ENCODE peak calls at places on chromosomes 6 and 20, in six cellular contexts. One of them, this sample, is unnamed.
A peak's percentile ranks its signal among the peaks of the same experiment; 100 is the strongest.

GRCh38 chr20:35144694-35145093 is 2.4 kb downstream of the EDEM2 start:
- DNase-seq in breast epithelium: no peak
- DNase-seq in endodermal cell: no peak
- DNase-seq in HFF-Myc: no peak
- DNase-seq in fibroblast of lung: no peak
- DNase-seq in psoas muscle: no peak
- DNase-seq in this sample: no peak

GRCh38 chr20:63228786-63229185 is 6.9 kb upstream of the BIRC7 start:
- DNase-seq in psoas muscle: no peak
- DNase-seq in breast epithelium: no peak
- DNase-seq in fibroblast of lung: no peak
- DNase-seq in HFF-Myc: no peak
- DNase-seq in endodermal cell: no peak
- DNase-seq in this sample: no peak

GRCh38 chr6:45877970-45878590 is 137.6 kb downstream of the CLIC5 start:
- DNase-seq in HFF-Myc: no peak
- DNase-seq in breast epithelium: no peak
- DNase-seq in psoas muscle: no peak
- DNase-seq in endodermal cell: no peak
- DNase-seq in fibroblast of lung: no peak
- DNase-seq in this sample: no peak

GRCh38 chr6:33815854-33816253 is 12.1 kb upstream of the MLN start:
- DNase-seq in endodermal cell: peak; percentile 85
- DNase-seq in breast epithelium: no peak
- DNase-seq in psoas muscle: no peak
- DNase-seq in HFF-Myc: no peak
- DNase-seq in fibroblast of lung: no peak
- DNase-seq in this sample: peak; percentile 28

GRCh38 chr6:7910298-7910653 is 312 bp downstream of the TXNDC5 start:
- DNase-seq in HFF-Myc: no peak
- DNase-seq in breast epithelium: no peak
- DNase-seq in fibroblast of lung: no peak
- DNase-seq in psoas muscle: no peak
- DNase-seq in endodermal cell: no peak
- DNase-seq in this sample: no peak

GRCh38 chr6:159968295-159969203 is at the start of gene IGF2R:
- DNase-seq in psoas muscle: peak; percentile 96
- DNase-seq in fibroblast of lung: peak; percentile 88
- DNase-seq in breast epithelium: peak; percentile 96
- DNase-seq in HFF-Myc: no peak
- DNase-seq in endodermal cell: peak; percentile 96
- DNase-seq in this sample: peak; percentile 92

GRCh38 chr6:36986704-36987047 is 680 bp upstream of the MTCH1 start:
- DNase-seq in fibroblast of lung: no peak
- DNase-seq in endodermal cell: no peak
- DNase-seq in breast epithelium: no peak
- DNase-seq in psoas muscle: no peak
- DNase-seq in HFF-Myc: no peak
- DNase-seq in this sample: no peak

GRCh38 chr6:43990627-43991619 is 136.3 kb downstream of the MRPL14 start:
- DNase-seq in HFF-Myc: no peak
- DNase-seq in fibroblast of lung: peak; percentile 97
- DNase-seq in psoas muscle: no peak
- DNase-seq in breast epithelium: no peak
- DNase-seq in endodermal cell: no peak
- DNase-seq in this sample: peak; percentile 92

GRCh38 chr6:166764473-166765233 is 137.6 kb upstream of the RPS6KA2 start:
- DNase-seq in HFF-Myc: no peak
- DNase-seq in breast epithelium: no peak
- DNase-seq in psoas muscle: no peak
- DNase-seq in endodermal cell: peak; percentile 36
- DNase-seq in fibroblast of lung: no peak
- DNase-seq in this sample: no peak

GRCh38 chr20:3515379-3516175 is 44.8 kb downstream of the ATRN start:
- DNase-seq in endodermal cell: no peak
- DNase-seq in psoas muscle: no peak
- DNase-seq in breast epithelium: no peak
- DNase-seq in HFF-Myc: no peak
- DNase-seq in fibroblast of lung: no peak
- DNase-seq in this sample: no peak

GRCh38 chr6:125144822-125145221 is 8.8 kb upstream of the TPD52L1 start:
- DNase-seq in psoas muscle: no peak
- DNase-seq in fibroblast of lung: no peak
- DNase-seq in endodermal cell: no peak
- DNase-seq in HFF-Myc: no peak
- DNase-seq in breast epithelium: no peak
- DNase-seq in this sample: no peak

GRCh38 chr6:118163609-118164008 is 256.5 kb downstream of the SLC35F1 start:
- DNase-seq in HFF-Myc: no peak
- DNase-seq in endodermal cell: no peak
- DNase-seq in psoas muscle: no peak
- DNase-seq in fibroblast of lung: no peak
- DNase-seq in breast epithelium: no peak
- DNase-seq in this sample: no peak
- TF ChIP-seq CTCF in HFF-Myc: no peak
- TF ChIP-seq CTCF in endodermal cell: no peak
- TF ChIP-seq CTCF in psoas muscle: no peak
- TF ChIP-seq CTCF in fibroblast of lung: no peak
- TF ChIP-seq CTCF in breast epithelium: no peak
- TF ChIP-seq CTCF in this sample: no peak

GRCh38 chr6:74208239-74208638 is 512.2 kb downstream of the CD109 start:
- DNase-seq in HFF-Myc: no peak
- DNase-seq in psoas muscle: no peak
- DNase-seq in breast epithelium: no peak
- DNase-seq in fibroblast of lung: no peak
- DNase-seq in endodermal cell: no peak
- DNase-seq in this sample: no peak

GRCh38 chr6:74213995-74214394 is 518.0 kb downstream of the CD109 start:
- DNase-seq in HFF-Myc: no peak
- DNase-seq in endodermal cell: no peak
- DNase-seq in fibroblast of lung: peak; percentile 2
- DNase-seq in breast epithelium: no peak
- DNase-seq in psoas muscle: no peak
- DNase-seq in this sample: no peak
- H3K4me3 ChIP-seq in HFF-Myc: no peak overlapping the region
- H3K4me3 ChIP-seq in endodermal cell: no peak overlapping the region
- H3K4me3 ChIP-seq in fibroblast of lung: no peak overlapping the region
- H3K4me3 ChIP-seq in breast epithelium: no peak overlapping the region
- H3K4me3 ChIP-seq in psoas muscle: no peak overlapping the region
- H3K4me3 ChIP-seq in this sample: no peak overlapping the region

GRCh38 chr6:106094261-106094963 is 8.3 kb downstream of the PRDM1 start:
- DNase-seq in endodermal cell: no peak
- DNase-seq in fibroblast of lung: no peak
- DNase-seq in psoas muscle: no peak
- DNase-seq in breast epithelium: no peak
- DNase-seq in HFF-Myc: no peak
- DNase-seq in this sample: no peak
- TF ChIP-seq CTCF in endodermal cell: no peak
- TF ChIP-seq CTCF in fibroblast of lung: no peak
- TF ChIP-seq CTCF in psoas muscle: no peak
- TF ChIP-seq CTCF in breast epithelium: no peak
- TF ChIP-seq CTCF in HFF-Myc: no peak
- TF ChIP-seq CTCF in this sample: no peak

DNA sequence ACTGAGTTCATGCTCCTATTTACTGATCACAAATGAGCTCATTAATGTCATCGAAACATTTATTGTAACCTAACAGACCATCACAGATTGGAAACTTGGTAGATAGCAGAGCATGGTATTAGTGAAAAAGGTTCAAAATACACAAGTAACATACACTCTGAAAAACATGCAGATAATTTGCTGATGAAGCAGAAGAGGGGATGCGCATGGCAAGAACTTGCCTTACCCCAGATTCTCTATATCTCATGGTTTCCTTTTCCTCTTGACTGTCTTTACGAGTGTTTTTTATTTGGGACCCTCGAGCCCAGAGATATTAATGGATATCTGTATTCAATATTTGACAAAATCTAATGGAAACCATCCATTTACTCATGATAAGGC is 37.6 kb downstream of the QRSL1 start:
- DNase-seq in psoas muscle: no peak
- DNase-seq in HFF-Myc: no peak
- DNase-seq in fibroblast of lung: no peak
- DNase-seq in breast epithelium: no peak
- DNase-seq in endodermal cell: no peak
- DNase-seq in this sample: no peak
- H3K4me3 ChIP-seq in psoas muscle: no peak overlapping the region
- H3K4me3 ChIP-seq in HFF-Myc: no peak overlapping the region
- H3K4me3 ChIP-seq in fibroblast of lung: no peak overlapping the region
- H3K4me3 ChIP-seq in breast epithelium: no peak overlapping the region
- H3K4me3 ChIP-seq in endodermal cell: no peak overlapping the region
- H3K4me3 ChIP-seq in this sample: no peak overlapping the region

DNA sequence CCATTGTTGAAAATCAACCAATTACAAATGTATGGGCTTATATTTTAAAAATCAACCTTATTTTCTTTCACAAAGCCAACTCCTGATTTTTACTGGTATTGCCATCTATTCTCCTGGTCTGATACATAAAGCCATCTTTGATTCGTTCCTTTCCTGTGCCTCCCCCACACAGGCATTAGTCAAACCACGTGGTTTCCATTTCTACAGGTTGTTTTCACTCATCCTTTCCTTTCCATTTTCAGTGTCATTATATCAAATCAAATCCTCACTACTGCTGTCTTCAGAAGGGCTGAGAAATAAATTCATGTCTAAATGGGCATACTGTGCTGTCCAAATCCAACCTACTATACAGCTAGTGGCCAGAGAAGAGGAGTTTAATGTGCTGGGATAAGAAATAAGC is 281.3 kb downstream of the FOXC1 start:
- DNase-seq in fibroblast of lung: no peak
- DNase-seq in HFF-Myc: no peak
- DNase-seq in endodermal cell: no peak
- DNase-seq in breast epithelium: no peak
- DNase-seq in psoas muscle: no peak
- DNase-seq in this sample: no peak
- TF ChIP-seq CTCF in fibroblast of lung: no peak
- TF ChIP-seq CTCF in HFF-Myc: no peak
- TF ChIP-seq CTCF in endodermal cell: no peak
- TF ChIP-seq CTCF in breast epithelium: no peak
- TF ChIP-seq CTCF in psoas muscle: no peak
- TF ChIP-seq CTCF in this sample: no peak

GRCh38 chr6:87154641-87155271 is 609 bp upstream of the ZNF292 start:
- DNase-seq in breast epithelium: no peak
- DNase-seq in HFF-Myc: peak; percentile 59
- DNase-seq in fibroblast of lung: peak; percentile 79
- DNase-seq in psoas muscle: no peak
- DNase-seq in endodermal cell: no peak
- DNase-seq in this sample: peak; percentile 85

GRCh38 chr6:87151471-87151785 is 3.9 kb upstream of the ZNF292 start:
- DNase-seq in fibroblast of lung: no peak
- DNase-seq in psoas muscle: no peak
- DNase-seq in endodermal cell: no peak
- DNase-seq in breast epithelium: no peak
- DNase-seq in HFF-Myc: peak; percentile 1
- DNase-seq in this sample: no peak

GRCh38 chr6:87155272-87155919 is at the start of gene ZNF292:
- DNase-seq in endodermal cell: peak; percentile 99
- DNase-seq in HFF-Myc: peak; percentile 92
- DNase-seq in fibroblast of lung: peak; percentile 97
- DNase-seq in psoas muscle: peak; percentile 96
- DNase-seq in breast epithelium: peak; percentile 96
- DNase-seq in this sample: peak; percentile 97

GRCh38 chr6:87152528-87152950 is 2.8 kb upstream of the ZNF292 start:
- DNase-seq in HFF-Myc: peak; percentile 1
- DNase-seq in psoas muscle: no peak
- DNase-seq in endodermal cell: no peak
- DNase-seq in fibroblast of lung: peak; percentile 31
- DNase-seq in breast epithelium: peak; percentile 19
- DNase-seq in this sample: peak; percentile 12

DNA sequence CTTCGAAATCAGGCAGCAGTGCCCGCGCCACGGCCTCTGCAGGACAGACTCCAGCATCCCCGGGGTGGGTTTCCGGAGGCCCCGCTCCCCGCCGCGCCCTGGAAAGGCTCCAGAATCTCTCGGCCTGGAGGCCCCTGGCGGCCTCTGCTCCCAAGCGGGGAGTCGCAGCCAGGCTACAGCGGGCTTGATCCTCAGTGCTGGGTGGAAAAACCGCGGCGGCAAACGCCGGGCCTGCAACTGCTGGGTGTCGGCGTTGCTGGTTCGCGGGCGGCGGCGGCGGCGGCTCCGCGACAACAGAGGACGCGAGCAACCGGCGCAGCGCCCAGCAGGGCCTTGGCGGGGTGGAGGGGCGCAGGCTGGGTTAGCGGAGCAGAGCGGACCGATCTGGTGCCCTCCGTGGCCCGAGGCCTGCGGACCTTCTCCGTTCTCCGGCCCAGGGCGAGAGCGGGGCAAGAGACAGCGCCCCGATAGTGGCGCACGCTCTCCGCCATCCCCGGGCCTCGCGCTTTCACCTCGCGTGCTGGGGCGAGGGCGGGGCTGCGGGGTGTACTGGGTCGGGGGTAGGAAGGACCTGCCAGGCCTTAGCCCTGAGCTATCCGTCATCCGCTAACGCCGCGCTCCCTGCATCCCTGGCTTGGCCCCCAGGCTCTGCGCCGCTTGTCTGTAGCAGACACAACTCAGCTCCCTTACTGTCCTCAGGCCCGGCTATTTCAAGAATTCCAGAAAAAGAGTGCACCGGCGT is 3.4 kb upstream of the ZNF292 start:
- DNase-seq in breast epithelium: peak; percentile 27
- DNase-seq in HFF-Myc: peak; percentile 6
- DNase-seq in psoas muscle: peak; percentile 74
- DNase-seq in endodermal cell: peak; percentile 88
- DNase-seq in fibroblast of lung: peak; percentile 58
- DNase-seq in this sample: peak; percentile 57
- H3K4me3 ChIP-seq in breast epithelium: peak overlapping the region; percentile 89
- H3K4me3 ChIP-seq in HFF-Myc: peak overlapping the region; percentile 39
- H3K4me3 ChIP-seq in psoas muscle: peak overlapping the region; percentile 99
- H3K4me3 ChIP-seq in endodermal cell: peak overlapping the region; percentile 43
- H3K4me3 ChIP-seq in fibroblast of lung: peak overlapping the region; percentile 43
- H3K4me3 ChIP-seq in this sample: peak overlapping the region; percentile 40

GRCh38 chr6:75892384-75892783 is 143.3 kb downstream of the MYO6 start:
- DNase-seq in fibroblast of lung: no peak
- DNase-seq in HFF-Myc: no peak
- DNase-seq in psoas muscle: no peak
- DNase-seq in breast epithelium: no peak
- DNase-seq in endodermal cell: no peak
- DNase-seq in this sample: no peak
- TF ChIP-seq CTCF in fibroblast of lung: no peak
- TF ChIP-seq CTCF in HFF-Myc: no peak
- TF ChIP-seq CTCF in psoas muscle: no peak
- TF ChIP-seq CTCF in breast epithelium: no peak
- TF ChIP-seq CTCF in endodermal cell: no peak
- TF ChIP-seq CTCF in this sample: no peak

DNA sequence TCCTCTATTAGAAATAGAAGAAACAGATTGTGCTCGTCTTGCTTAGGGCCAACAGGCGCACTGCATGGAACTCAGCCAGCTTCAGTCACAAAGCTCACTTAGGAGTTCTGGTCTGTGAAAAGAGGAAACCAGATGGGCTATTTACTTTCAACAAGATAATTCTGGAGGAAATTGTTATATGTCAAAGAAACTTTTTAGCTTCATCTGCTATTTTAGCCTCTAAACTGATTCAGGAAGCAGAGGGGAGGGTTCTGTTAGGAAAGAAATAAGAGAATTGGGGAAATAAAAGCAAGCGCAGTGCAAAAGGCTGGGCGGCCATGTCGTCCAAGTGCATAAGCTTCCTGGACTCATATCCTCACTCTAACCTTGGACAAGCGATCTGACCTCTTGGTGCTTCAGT is 21.3 kb downstream of the PRKN start:
- DNase-seq in breast epithelium: peak; percentile 19
- DNase-seq in fibroblast of lung: peak; percentile 57
- DNase-seq in endodermal cell: no peak
- DNase-seq in psoas muscle: peak; percentile 44
- DNase-seq in HFF-Myc: no peak
- DNase-seq in this sample: peak; percentile 59
- H3K4me3 ChIP-seq in breast epithelium: peak overlapping the region; percentile 32
- H3K4me3 ChIP-seq in fibroblast of lung: no peak overlapping the region
- H3K4me3 ChIP-seq in endodermal cell: no peak overlapping the region
- H3K4me3 ChIP-seq in psoas muscle: peak overlapping the region; percentile 42
- H3K4me3 ChIP-seq in HFF-Myc: no peak overlapping the region
- H3K4me3 ChIP-seq in this sample: no peak overlapping the region

This sample was measured in cardiac fibroblast.